ENCODE peak calls at places on chromosomes 11 and 22, in six cellular contexts. V, O, P, R, F and Z are unnamed samples.
A peak's percentile ranks its signal among the peaks of the same experiment; 100 is the strongest.

GRCh38 chr22:28123989-28124766 is 205.1 kb upstream of the PITPNB start:
- DNase-seq in P (no peak), O (no peak), F (no peak), V (no peak), R (no peak), Z (no peak)

GRCh38 chr22:45544588-45545170 is 42.0 kb downstream of the FBLN1 start:
- DNase-seq in O (no peak), R (no peak), P (no peak), V (no peak), F (no peak), Z (no peak)

GRCh38 chr11:122271747-122272146 is 155.7 kb upstream of the BLID start:
- DNase-seq in V (no peak), R (no peak), P (no peak), F (no peak), O (no peak), Z (no peak)

GRCh38 chr11:102615077-102615893 is 9.8 kb downstream of the MMP20 start:
- DNase-seq in V (peak; percentile 82), R (no peak), P (no peak), O (peak; percentile 38), F (no peak), Z (no peak)

GRCh38 chr11:130872961-130873360 is 43.3 kb downstream of the SNX19 start:
- DNase-seq in P (no peak), V (no peak), O (no peak), R (no peak), F (no peak), Z (no peak)

GRCh38 chr22:28128827-28129226 is 209.8 kb upstream of the PITPNB start:
- DNase-seq in F (no peak), V (no peak), R (no peak), O (no peak), P (no peak), Z (no peak)

GRCh38 chr22:36818010-36818642 is 1.3 kb upstream of the PVALB start:
- DNase-seq in F (no peak), R (no peak), V (no peak), O (no peak), P (no peak), Z (no peak)

GRCh38 chr11:114050258-114050927 is 9.1 kb upstream of the ZBTB16 start:
- DNase-seq in R (no peak), V (no peak), P (no peak), O (no peak), F (no peak), Z (no peak)

GRCh38 chr22:40022536-40023225 is 27.9 kb downstream of the FAM83F start:
- DNase-seq in R (no peak), F (no peak), V (no peak), O (no peak), P (no peak), Z (no peak)

GRCh38 chr22:44217346-44217745 is 36.6 kb downstream of the PARVG start:
- DNase-seq in R (no peak), O (no peak), P (no peak), V (no peak), F (no peak), Z (no peak)

GRCh38 chr11:1439341-1439740 is 47.2 kb downstream of the MOB2 start:
- DNase-seq in O (no peak), V (no peak), F (no peak), P (no peak), R (no peak), Z (no peak)

GRCh38 chr11:123047265-123047946 is 14.5 kb downstream of the HSPA8 start:
- DNase-seq in R (no peak), V (no peak), O (no peak), F (no peak), P (no peak), Z (no peak)

GRCh38 chr22:41664490-41664889 is 24.2 kb downstream of the SNU13 start:
- DNase-seq in V (no peak), R (no peak), P (no peak), O (no peak), F (no peak), Z (no peak)

GRCh38 chr22:17152971-17153370 is 6.1 kb downstream of the HDHD5 start:
- DNase-seq in F (no peak), O (no peak), P (no peak), V (no peak), R (no peak), Z (no peak)

GRCh38 chr11:91396243-91397133 is 828.1 kb upstream of the FAT3 start:
- DNase-seq in O (no peak), R (peak; percentile 51), P (no peak), V (peak; percentile 82), F (no peak), Z (no peak)

GRCh38 chr11:18308242-18308641 is 13.7 kb downstream of the HPS5 start:
- DNase-seq in P (no peak), F (no peak), O (no peak), R (no peak), V (no peak), Z (no peak)

GRCh38 chr11:73760066-73760679 is 701 bp downstream of the RAB6A start:
- DNase-seq in P (peak; percentile 65), R (peak; percentile 59), F (no peak), O (peak; percentile 49), V (no peak), Z (peak; percentile 43)

GRCh38 chr11:92022499-92022898 is 202.1 kb upstream of the FAT3 start:
- DNase-seq in F (no peak), P (no peak), V (no peak), O (no peak), R (no peak), Z (no peak)

GRCh38 chr11:120208012-120208441 is 2.8 kb upstream of the OAF start:
- DNase-seq in R (no peak), V (peak; percentile 95), P (no peak), O (peak; percentile 69), F (no peak), Z (peak; percentile 99)

GRCh38 chr22:25045176-25045575 is 92.7 kb downstream of the KIAA1671 start:
- DNase-seq in V (no peak), F (no peak), P (no peak), O (no peak), R (no peak), Z (no peak)

GRCh38 chr11:127054153-127054552 is 53.6 kb upstream of the KIRREL3 start:
- DNase-seq in P (no peak), V (no peak), O (no peak), F (no peak), R (no peak), Z (no peak)

GRCh38 chr11:127050141-127050632 is 49.6 kb upstream of the KIRREL3 start:
- DNase-seq in F (no peak), V (no peak), P (no peak), O (no peak), R (no peak), Z (no peak)

GRCh38 chr11:127049486-127049885 is 48.9 kb upstream of the KIRREL3 start:
- DNase-seq in V (no peak), O (no peak), F (no peak), R (no peak), P (no peak), Z (no peak)

GRCh38 chr11:127055240-127055639 is 54.7 kb upstream of the KIRREL3 start:
- DNase-seq in V (no peak), P (no peak), O (no peak), R (no peak), F (no peak), Z (no peak)

DNA sequence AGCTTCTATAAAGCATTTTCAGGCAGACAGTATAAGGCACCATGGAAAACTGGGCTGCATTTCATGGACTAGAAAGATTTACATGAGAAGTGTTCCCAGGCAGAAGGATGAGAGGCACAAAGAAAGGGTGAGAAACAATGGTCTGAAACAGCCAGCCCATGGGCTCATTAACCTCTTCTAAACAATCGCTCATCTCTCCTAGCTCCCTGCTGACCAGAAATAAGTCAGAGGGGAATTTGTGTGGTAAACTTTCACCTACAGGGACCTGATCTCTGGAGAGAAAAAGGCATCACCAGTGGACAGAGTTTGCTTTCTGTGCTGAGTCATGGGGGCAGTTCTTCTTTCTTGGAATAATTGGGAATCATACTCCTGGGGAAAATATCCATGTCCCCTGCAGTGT is 51.9 kb upstream of the KIRREL3 start:
- DNase-seq in O (no peak), P (no peak), V (no peak), F (no peak), R (no peak), Z (no peak)
- TF ChIP-seq POLR2A in O (no peak), P (no peak), V (no peak), F (no peak), R (no peak), Z (no peak)

GRCh38 chr11:69278091-69278867 is 15.7 kb upstream of the MYEOV start:
- DNase-seq in R (no peak), V (no peak), P (no peak), F (no peak), O (no peak), Z (no peak)

GRCh38 chr11:69280994-69281393 is 13.0 kb upstream of the MYEOV start:
- DNase-seq in P (no peak), V (no peak), O (no peak), R (peak; percentile 64), F (no peak), Z (no peak)

GRCh38 chr11:69283446-69283845 is 10.5 kb upstream of the MYEOV start:
- DNase-seq in F (no peak), P (no peak), R (no peak), O (no peak), V (no peak), Z (no peak)

GRCh38 chr11:69277074-69277809 is 16.7 kb upstream of the MYEOV start:
- DNase-seq in V (no peak), R (no peak), O (no peak), F (peak; percentile 51), P (no peak), Z (no peak)

DNA sequence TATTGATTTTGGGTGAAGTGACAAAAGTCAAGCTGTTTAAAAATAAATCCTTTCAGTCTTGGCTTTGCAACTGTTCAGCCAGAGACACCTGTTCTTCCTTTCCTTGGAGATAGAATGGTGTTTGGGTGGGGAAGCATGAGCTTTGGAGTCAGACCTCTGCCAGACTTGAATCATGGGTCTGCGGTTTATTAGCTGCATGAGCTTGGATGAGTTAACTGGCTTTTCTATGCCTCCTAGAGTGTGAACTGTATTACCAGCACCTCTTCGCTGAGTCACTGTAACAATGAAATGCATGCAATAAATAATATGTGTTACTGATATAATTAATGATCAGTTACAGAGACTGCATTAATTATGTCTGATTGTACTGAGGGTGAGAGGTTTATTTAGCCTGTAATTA is 13.5 kb upstream of the MYEOV start:
- DNase-seq in V (no peak), O (no peak), P (no peak), R (no peak), F (no peak), Z (no peak)
- TF ChIP-seq MYC in V (no peak), O (no peak), P (no peak), R (no peak), F (no peak), Z (no peak)

GRCh38 chr22:37904572-37905533 is 1.2 kb upstream of the MICALL1 start:
- DNase-seq in P (peak; percentile 53), V (peak; percentile 58), O (peak; percentile 90), R (peak; percentile 84), F (no peak), Z (peak; percentile 96)
- TF ChIP-seq POLR2A in P (peak; percentile 57), V (no peak), O (peak; percentile 46), R (no peak), F (no peak), Z (no peak)

GRCh38 chr11:37613031-37613430 is 1015.0 kb upstream of the RAG2 start:
- DNase-seq in F (no peak), P (no peak), V (no peak), O (no peak), R (no peak), Z (peak; percentile 6)
- TF ChIP-seq MYC in F (no peak), P (no peak), V (no peak), O (no peak), R (no peak), Z (no peak)